ENCODE peak calls at places on chromosomes 16 and 17, in eight cellular contexts. O is MM.1S; W is dorsolateral prefrontal cortex; A is cardiac muscle cell; D is fibroblast of lung; Y is CD8-positive, alpha-beta T cell; F is mesendoderm; E is tibial artery. B is an unnamed sample. For H3K27me3, the result is how much of the 10 kb centered on the place peaks cover.

GRCh38 chr17:38556234-38556633 is 49.5 kb downstream of the SRCIN1 start:
- DNase-seq in D (no peak), E (no peak), Y (no peak), A (no peak), F (no peak), O (no peak), W (no peak), B (no peak)

GRCh38 chr17:75270966-75271232 is at the start of gene MIF4GD:
- DNase-seq in Y (no peak), F (no peak), E (no peak), A (no peak), O (no peak), D (no peak), W (no peak), B (no peak)

GRCh38 chr17:49691677-49692191 is 13.8 kb upstream of the SPOP start:
- DNase-seq in E (no peak), W (no peak), D (no peak), Y (no peak), A (no peak), F (peak), O (no peak), B (no peak)

GRCh38 chr16:85687651-85688471 is 893 bp downstream of the GINS2 start:
- DNase-seq in A (no peak), O (no peak), W (no peak), D (no peak), E (no peak), F (no peak), Y (no peak), B (no peak)

GRCh38 chr16:55470533-55471371 is 8.2 kb upstream of the MMP2 start:
- DNase-seq in F (peak), W (no peak), Y (no peak), D (peak), A (no peak), O (no peak), E (no peak), B (no peak)

GRCh38 chr16:75011634-75012307 is 12.9 kb downstream of the ZNRF1 start:
- DNase-seq in F (no peak), A (no peak), D (peak), E (peak), O (no peak), W (no peak), Y (no peak), B (no peak)

GRCh38 chr17:77353684-77354419 is 213.1 kb downstream of the SEC14L1 start:
- DNase-seq in Y (peak), E (no peak), W (no peak), F (no peak), A (no peak), O (no peak), D (no peak), B (no peak)

GRCh38 chr16:67198238-67198734 is 645 bp upstream of the ELMO3 start:
- DNase-seq in E (no peak), W (no peak), A (peak), F (peak), Y (no peak), O (no peak), D (peak), B (peak)

GRCh38 chr17:8470447-8471047 is 34.9 kb downstream of the NDEL1 start:
- DNase-seq in E (no peak), W (peak), Y (no peak), A (no peak), O (no peak), D (no peak), F (no peak), B (no peak)

GRCh38 chr17:1229354-1229890 is 40.8 kb upstream of the BHLHA9 start:
- DNase-seq in A (peak), E (peak), W (no peak), D (no peak), Y (peak), O (no peak), F (no peak), B (peak)

GRCh38 chr16:2919511-2920255 is 8.0 kb downstream of the FLYWCH1 start:
- DNase-seq in O (peak), E (peak), A (peak), W (no peak), Y (peak), F (peak), D (peak), B (no peak)

DNA sequence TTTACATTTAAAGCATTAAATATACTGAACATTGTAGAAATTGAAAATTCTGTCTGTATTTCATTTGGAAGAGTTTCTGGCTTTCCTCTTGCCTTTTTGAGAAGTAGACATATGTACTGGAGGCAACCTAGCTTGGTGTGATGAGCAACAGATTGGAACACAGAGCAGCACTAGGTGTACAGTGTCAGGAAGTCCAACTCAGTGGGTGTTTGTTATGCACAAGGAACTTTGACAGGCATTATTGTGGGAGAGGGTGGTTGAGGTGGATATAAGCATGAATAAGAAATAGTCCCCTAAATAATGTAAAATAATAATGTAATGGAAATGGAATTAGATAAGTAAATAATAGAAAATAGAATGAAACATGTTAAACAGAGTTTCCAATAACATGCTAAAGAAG is 58.1 kb downstream of the PPM1E start:
- DNase-seq in Y (no peak), O (no peak), W (no peak), A (no peak), E (no peak), D (no peak), F (no peak), B (no peak)
- H3K27ac ChIP-seq in Y (no peak), O (no peak), W (no peak), A (no peak), E (no peak), D (no peak), F (no peak), B (no peak)

GRCh38 chr16:88973415-88974050 is 3.5 kb downstream of the CBFA2T3 start:
- DNase-seq in E (no peak), D (no peak), O (no peak), A (no peak), F (no peak), W (no peak), Y (no peak), B (no peak)

GRCh38 chr16:88975511-88976061 is 1.4 kb downstream of the CBFA2T3 start:
- DNase-seq in O (peak), F (no peak), E (no peak), D (no peak), W (no peak), A (no peak), Y (no peak), B (no peak)

GRCh38 chr16:88973007-88973410 is 4.0 kb downstream of the CBFA2T3 start:
- DNase-seq in D (no peak), A (peak), Y (no peak), W (no peak), F (peak), O (no peak), E (no peak), B (peak)

GRCh38 chr16:88974641-88975215 is 2.3 kb downstream of the CBFA2T3 start:
- DNase-seq in D (no peak), E (no peak), A (no peak), Y (no peak), W (no peak), F (no peak), O (no peak), B (peak)

GRCh38 chr16:88974080-88974479 is 2.9 kb downstream of the CBFA2T3 start:
- DNase-seq in W (no peak), A (no peak), Y (no peak), D (no peak), O (no peak), F (no peak), E (no peak), B (peak)
- H3K4me3 ChIP-seq in W (no peak), A (no peak), Y (no peak), D (no peak), O (peak), F (no peak), E (no peak), B (no peak)

GRCh38 chr17:79216826-79217225 is 142.2 kb downstream of the ENGASE start:
- DNase-seq in A (no peak), F (no peak), O (no peak), E (no peak), D (no peak), W (no peak), Y (no peak), B (no peak)

GRCh38 chr17:79214940-79215604 is 140.4 kb downstream of the ENGASE start:
- DNase-seq in Y (no peak), A (no peak), F (no peak), W (no peak), E (no peak), O (no peak), D (no peak), B (no peak)

GRCh38 chr17:79215631-79216030 is 141.0 kb downstream of the ENGASE start:
- DNase-seq in W (no peak), D (no peak), Y (no peak), E (no peak), A (no peak), O (no peak), F (no peak), B (no peak)

GRCh38 chr17:79217473-79218135 is 143.0 kb downstream of the ENGASE start:
- DNase-seq in W (no peak), E (no peak), Y (no peak), F (no peak), O (no peak), A (no peak), D (no peak), B (no peak)

GRCh38 chr17:79216391-79216790 is 141.8 kb downstream of the ENGASE start:
- DNase-seq in E (no peak), Y (no peak), D (no peak), A (no peak), F (no peak), O (no peak), W (no peak), B (no peak)
- H3K27me3 ChIP-seq in E (half or more), Y (under half), D (under half), A (under half), F (under half), O (half or more), W (under half), B (under half)

GRCh38 chr17:10215286-10215685 is 16.9 kb upstream of the GAS7 start:
- DNase-seq in F (no peak), O (no peak), D (no peak), Y (no peak), E (no peak), A (no peak), W (no peak), B (no peak)

GRCh38 chr17:10205549-10206185 is 7.3 kb upstream of the GAS7 start:
- DNase-seq in E (no peak), Y (no peak), D (no peak), O (no peak), W (no peak), A (no peak), F (no peak), B (no peak)

DNA sequence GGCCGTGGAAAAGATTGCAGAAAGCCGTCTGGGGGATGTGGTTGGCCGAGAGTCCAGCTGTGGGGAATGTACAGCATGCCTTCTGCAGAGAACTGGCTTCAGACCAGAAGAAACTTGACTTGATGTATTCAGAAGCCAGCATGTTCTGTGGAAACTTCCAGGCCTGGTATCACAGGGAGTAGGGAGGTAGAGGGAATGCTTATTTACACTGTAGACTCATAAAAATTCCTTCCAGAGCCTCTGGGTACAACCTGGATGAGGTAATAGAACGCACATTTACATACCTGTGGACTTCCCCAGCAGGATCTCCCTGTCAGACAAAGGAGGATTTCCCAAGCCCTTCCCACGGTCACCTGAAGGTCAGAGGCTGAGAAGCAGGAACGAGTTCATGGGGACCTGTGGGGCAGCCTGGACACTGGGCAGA is 11.8 kb upstream of the GAS7 start:
- DNase-seq in O (no peak), E (no peak), Y (no peak), W (no peak), A (no peak), D (peak), F (peak), B (no peak)
- H3K27ac ChIP-seq in O (no peak), E (peak), Y (no peak), W (no peak), A (no peak), D (no peak), F (no peak), B (no peak)

GRCh38 chr17:18224428-18225120 is 861 bp upstream of the LLGL1 start:
- DNase-seq in O (no peak), D (peak), A (peak), Y (no peak), E (no peak), F (peak), W (no peak), B (no peak)
- H3K4me3 ChIP-seq in O (peak), D (peak), A (no peak), Y (peak), E (peak), F (peak), W (peak), B (peak)

GRCh38 chr17:72575542-72576233 is 454.9 kb downstream of the SOX9 start:
- DNase-seq in W (no peak), E (no peak), Y (no peak), O (no peak), A (no peak), D (no peak), F (peak), B (no peak)
- H3K27me3 ChIP-seq in W (under half), E (under half), Y (under half), O (under half), A (under half), D (under half), F (under half), B (under half)